ENCODE peak calls at places on chromosomes 12 and 14, in six cellular contexts. V, K, Z, S, E and G are unnamed samples.

GRCh38 chr12:87995581-87996178 is 33.5 kb downstream of the C12orf50 start:
- DNase-seq in V (peak; percentile 76), K (no peak), Z (no peak), S (peak; percentile 52), E (peak; percentile 79), G (no peak)

GRCh38 chr14:77302926-77303325 is 17.8 kb downstream of the POMT2 start:
- DNase-seq in V (no peak), K (no peak), Z (peak; percentile 15), S (peak; percentile 56), E (no peak), G (peak; percentile 46)

GRCh38 chr12:6635856-6636521 is at the start of gene LPAR5:
- DNase-seq in V (no peak), K (no peak), Z (no peak), S (no peak), E (no peak), G (no peak)

GRCh38 chr12:130521375-130522124 is 183.9 kb downstream of the PIWIL1 start:
- DNase-seq in V (no peak), K (no peak), Z (no peak), S (no peak), E (no peak), G (no peak)

GRCh38 chr14:90239139-90239538 is 17.2 kb upstream of the PSMC1 start:
- DNase-seq in V (no peak), K (no peak), Z (no peak), S (no peak), E (no peak), G (no peak)

GRCh38 chr14:73153272-73153671 is 17.0 kb downstream of the PSEN1 start:
- DNase-seq in V (no peak), K (no peak), Z (no peak), S (no peak), E (no peak), G (no peak)

GRCh38 chr12:27424631-27425230 is 21.8 kb upstream of the SMCO2 start:
- DNase-seq in V (no peak), K (no peak), Z (no peak), S (no peak), E (peak; percentile 12), G (no peak)

GRCh38 chr12:78194448-78194847 is 363.8 kb downstream of the NAV3 start:
- DNase-seq in V (no peak), K (no peak), Z (no peak), S (no peak), E (no peak), G (no peak)

GRCh38 chr12:75998292-75999063 is 33.1 kb downstream of the PHLDA1 start:
- DNase-seq in V (no peak), K (no peak), Z (no peak), S (no peak), E (no peak), G (no peak)

GRCh38 chr14:55929136-55929535 is 189.1 kb upstream of the PELI2 start:
- DNase-seq in V (no peak), K (no peak), Z (no peak), S (no peak), E (no peak), G (no peak)

GRCh38 chr12:3491938-3492867 is 1.2 kb downstream of the PRMT8 start:
- DNase-seq in V (peak; percentile 17), K (peak; percentile 87), Z (no peak), S (peak; percentile 65), E (peak; percentile 72), G (peak; percentile 21)

GRCh38 chr12:79842630-79843029 is 92.3 kb downstream of the PPP1R12A start:
- DNase-seq in V (no peak), K (no peak), Z (no peak), S (no peak), E (no peak), G (no peak)

GRCh38 chr14:72318648-72319047 is 386.4 kb downstream of the RGS6 start:
- DNase-seq in V (no peak), K (no peak), Z (no peak), S (no peak), E (no peak), G (no peak)